ENCODE peak calls at places on chromosome X, in seven cellular contexts. V is neuronal stem cell, U is trophoblast cell, H is mesenchymal stem cell, L is H9, T is H1, Y is mesendoderm. F is an unnamed sample.

GRCh38 chrX:12865359-12865758 is 1.5 kb upstream of the TLR7 start:
- DNase-seq in Y (no peak), V (no peak), L (no peak), H (no peak), U (no peak), T (no peak), F (no peak)

GRCh38 chrX:130830599-130831346 is 72.2 kb downstream of the ENOX2 start:
- DNase-seq in L (no peak), U (no peak), T (no peak), Y (no peak), V (no peak), H (no peak), F (no peak)

GRCh38 chrX:80021611-80022010 is 7.1 kb downstream of the TBX22 start:
- DNase-seq in U (no peak), T (no peak), L (no peak), V (no peak), Y (peak), H (no peak), F (no peak)

GRCh38 chrX:78517124-78517523 is 142.0 kb downstream of the RTL3 start:
- DNase-seq in H (no peak), U (peak), Y (no peak), V (no peak), L (no peak), T (no peak), F (no peak)

GRCh38 chrX:54529559-54530357 is at the start of gene GNL3L:
- DNase-seq in Y (peak), U (peak), T (peak), L (peak), H (peak), V (peak), F (peak)

GRCh38 chrX:102155806-102156179 is at the start of gene BEX5:
- DNase-seq in H (no peak), Y (peak), V (peak), U (no peak), T (peak), L (peak), F (no peak)

GRCh38 chrX:13223868-13224555 is 95.8 kb downstream of the ATXN3L start:
- DNase-seq in Y (peak), T (no peak), L (no peak), U (peak), V (no peak), H (peak), F (peak)

GRCh38 chrX:74242484-74243138 is 61.4 kb upstream of the ZCCHC13 start:
- DNase-seq in U (no peak), L (no peak), Y (no peak), H (peak), V (no peak), T (no peak), F (peak)

GRCh38 chrX:119880552-119881437 is 9.2 kb downstream of the NDUFA1 start:
- DNase-seq in Y (peak), U (peak), T (no peak), V (no peak), H (peak), L (peak), F (peak)

GRCh38 chrX:55450259-55450658 is 1.7 kb upstream of the MAGEH1 start:
- DNase-seq in H (peak), U (no peak), V (no peak), Y (peak), L (no peak), T (no peak), F (peak)

GRCh38 chrX:46673596-46673995 is 85.3 kb downstream of the SLC9A7 start:
- DNase-seq in T (no peak), V (no peak), Y (no peak), L (no peak), U (peak), H (no peak), F (no peak)

GRCh38 chrX:1181131-1181530 is 31.3 kb downstream of the CRLF2 start:
- DNase-seq in T (no peak), L (no peak), V (no peak), U (no peak), H (no peak), Y (no peak), F (no peak)

GRCh38 chrX:1182211-1182610 is 30.2 kb downstream of the CRLF2 start:
- DNase-seq in L (no peak), V (no peak), H (no peak), T (no peak), U (no peak), Y (no peak), F (no peak)

DNA sequence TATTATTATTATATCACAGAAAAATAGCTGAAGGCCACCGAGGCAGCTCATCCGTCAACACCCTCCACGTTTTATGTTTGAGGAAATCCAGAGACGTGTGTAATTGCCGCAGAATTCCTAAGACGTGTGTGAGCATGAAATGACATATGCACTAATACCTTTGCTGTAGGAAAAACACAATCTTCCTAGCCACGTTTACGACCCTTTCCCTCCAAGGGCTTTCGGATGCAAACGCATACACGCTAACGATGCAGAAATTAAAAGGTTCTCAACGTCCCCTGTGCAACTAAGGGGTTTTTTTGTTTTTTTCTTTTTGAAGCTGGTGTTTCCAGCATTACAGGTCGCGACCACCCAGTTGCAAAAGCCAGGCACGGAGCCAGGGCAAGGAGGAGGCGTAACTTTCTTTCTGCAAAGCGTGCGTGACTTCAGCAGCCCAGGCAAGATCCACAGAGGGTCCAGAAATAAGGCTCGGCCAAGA is 33.8 kb downstream of the CRLF2 start:
- DNase-seq in Y (no peak), U (peak), L (no peak), T (no peak), V (no peak), H (peak), F (no peak)
- H4K8ac ChIP-seq in Y (no peak), U (no peak), L (no peak), T (no peak), V (no peak), H (no peak), F (no peak)

GRCh38 chrX:40105791-40106676 is 8.3 kb upstream of the BCOR start:
- DNase-seq in T (no peak), Y (peak), H (peak), V (no peak), U (peak), L (peak), F (no peak)

GRCh38 chrX:40107291-40108083 is 9.7 kb upstream of the BCOR start:
- DNase-seq in H (peak), Y (peak), V (no peak), U (peak), T (no peak), L (peak), F (no peak)

GRCh38 chrX:40105016-40105790 is 7.4 kb upstream of the BCOR start:
- DNase-seq in L (peak), T (no peak), V (no peak), Y (peak), H (peak), U (peak), F (no peak)

GRCh38 chrX:40108084-40108958 is 10.6 kb upstream of the BCOR start:
- DNase-seq in U (no peak), V (no peak), T (no peak), Y (peak), H (peak), L (peak), F (no peak)

DNA sequence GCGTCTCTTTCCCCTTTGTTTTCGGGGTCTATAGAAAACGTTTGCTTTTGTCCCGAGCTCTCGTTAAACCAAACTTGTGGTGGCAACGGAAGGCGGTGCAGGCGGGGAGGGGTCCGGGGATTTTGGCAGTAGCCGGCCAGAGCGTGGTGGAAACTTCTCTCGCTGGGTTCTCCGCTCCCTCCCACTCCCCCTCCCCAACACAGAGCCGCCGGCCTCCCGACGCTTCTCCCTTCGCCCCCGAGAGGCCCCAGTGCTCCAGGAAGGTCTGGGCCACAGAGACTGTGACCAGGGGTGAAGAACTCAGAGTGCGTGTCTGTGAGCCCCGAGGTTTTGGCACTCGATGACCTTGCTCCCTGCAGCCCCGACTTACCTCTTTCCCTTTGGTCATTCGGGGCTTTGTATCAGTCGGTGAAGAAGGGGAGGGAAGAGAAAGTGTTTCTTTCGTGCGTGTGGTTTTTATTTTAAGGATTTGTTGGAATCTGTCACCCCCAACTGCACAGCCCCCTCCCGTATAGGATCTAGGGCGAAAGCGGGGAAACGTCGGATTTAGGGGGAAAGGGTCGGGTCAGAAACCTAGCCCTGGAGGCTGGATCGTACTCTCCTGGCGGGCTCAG is 9.0 kb upstream of the BCOR start:
- DNase-seq in T (no peak), H (peak), U (no peak), V (no peak), L (peak), Y (peak), F (no peak)
- H4K8ac ChIP-seq in T (peak), H (no peak), U (no peak), V (no peak), L (no peak), Y (no peak), F (peak)

GRCh38 chrX:4435905-4436304 is 722.5 kb upstream of the PRKX start:
- DNase-seq in H (no peak), U (no peak), L (no peak), V (peak), T (no peak), Y (peak), F (no peak)
- H4K8ac ChIP-seq in H (no peak), U (no peak), L (no peak), V (no peak), T (no peak), Y (no peak), F (no peak)

GRCh38 chrX:134006484-134007161 is 21.2 kb upstream of the GPC3 start:
- DNase-seq in U (no peak), Y (no peak), H (no peak), T (no peak), L (no peak), V (no peak), F (no peak)
- H4K8ac ChIP-seq in U (no peak), Y (no peak), H (no peak), T (no peak), L (no peak), V (no peak), F (no peak)

DNA sequence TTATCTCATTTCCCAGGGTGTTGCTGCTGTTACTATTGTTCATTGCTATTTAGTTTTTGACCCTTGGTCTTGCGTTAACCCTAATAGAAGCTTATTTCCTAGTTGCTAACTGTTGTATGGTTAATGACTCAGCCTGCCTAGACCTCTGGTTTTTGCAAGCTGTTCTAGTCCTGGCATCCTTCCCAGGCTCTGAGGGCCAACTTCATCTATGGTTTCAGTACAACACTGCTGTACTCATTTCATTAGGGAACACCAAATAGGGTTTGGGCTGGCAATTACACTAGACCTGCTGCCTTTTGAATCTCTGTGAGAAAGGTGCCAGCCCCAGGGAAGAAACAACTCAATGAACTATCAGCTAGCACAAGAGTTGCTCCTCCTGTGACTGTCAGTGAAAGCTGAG is 59.6 kb downstream of the DCX start:
- DNase-seq in T (no peak), V (no peak), H (peak), Y (no peak), L (no peak), U (no peak), F (no peak)
- H4K8ac ChIP-seq in T (no peak), V (no peak), H (no peak), Y (no peak), L (no peak), U (no peak), F (no peak)

GRCh38 chrX:133188631-133189030 is 29.5 kb downstream of the TFDP3 start:
- DNase-seq in H (no peak), L (no peak), Y (no peak), U (no peak), T (no peak), V (no peak), F (no peak)
- H4K8ac ChIP-seq in H (no peak), L (no peak), Y (no peak), U (no peak), T (no peak), V (no peak), F (no peak)

GRCh38 chrX:2789569-2789968 is 37.7 kb downstream of the XG start:
- DNase-seq in H (no peak), V (no peak), T (no peak), L (no peak), Y (no peak), U (no peak), F (no peak)

GRCh38 chrX:2788980-2789379 is 37.1 kb downstream of the XG start:
- DNase-seq in T (no peak), L (no peak), U (peak), Y (no peak), H (no peak), V (no peak), F (no peak)

GRCh38 chrX:2793752-2794151 is 35.0 kb upstream of the GYG2 start:
- DNase-seq in Y (no peak), H (no peak), T (no peak), L (peak), U (no peak), V (no peak), F (no peak)

GRCh38 chrX:2794336-2794735 is 34.4 kb upstream of the GYG2 start:
- DNase-seq in L (no peak), V (no peak), H (no peak), Y (no peak), U (no peak), T (no peak), F (no peak)
- H4K8ac ChIP-seq in L (no peak), V (peak), H (no peak), Y (no peak), U (no peak), T (no peak), F (no peak)

GRCh38 chrX:51760657-51761056 is 17.4 kb downstream of the GSPT2 start:
- DNase-seq in Y (no peak), L (no peak), V (no peak), U (no peak), T (no peak), H (no peak), F (no peak)

GRCh38 chrX:51759055-51759454 is 15.8 kb downstream of the GSPT2 start:
- DNase-seq in L (no peak), T (no peak), Y (peak), V (no peak), U (no peak), H (no peak), F (no peak)
- H4K8ac ChIP-seq in L (no peak), T (no peak), Y (no peak), V (no peak), U (no peak), H (no peak), F (no peak)

GRCh38 chrX:138908577-138908976 is 197.1 kb upstream of the FGF13 start:
- DNase-seq in V (no peak), L (no peak), H (no peak), T (no peak), Y (no peak), U (no peak), F (no peak)
- H4K8ac ChIP-seq in V (no peak), L (no peak), H (no peak), T (no peak), Y (no peak), U (no peak), F (no peak)

F was measured in IMR-90.